ENCODE peak calls at places on chromosomes 5 and 9, in ten cellular contexts. I is effector CD4-positive, alpha-beta T cell; M is mesenteric fat pad; Z is NCI-H774; D is activated CD4-positive, alpha-beta T cell treated with anti-CD3 and anti-CD28 coated beads for 24 hours; J is AG08396; R is RWPE1; S is stimulated activated CD4-positive, alpha-beta T cell treated with anti-CD3 and anti-CD28 coated beads, Interleukin-2, amount 100 ng/mL, for 48 hours; B is glutamatergic neuron; Y is endothelial cell. N is an unnamed sample.

GRCh38 chr5:125655156-125655555 is 768.1 kb upstream of the GRAMD2B start:
- DNase-seq in I (no peak), M (no peak), Z (peak), D (no peak), J (no peak), R (no peak), S (no peak), B (no peak), Y (no peak), N (no peak)

GRCh38 chr5:105430516-105430915 is 1867.9 kb upstream of the NUDT12 start:
- DNase-seq in I (no peak), M (no peak), Z (no peak), D (no peak), J (no peak), R (no peak), S (no peak), B (no peak), Y (no peak), N (no peak)

GRCh38 chr5:132773601-132774355 is 3.3 kb downstream of the SEPTIN8 start:
- DNase-seq in I (no peak), M (peak), Z (no peak), D (no peak), J (no peak), R (no peak), S (no peak), B (no peak), Y (no peak), N (no peak)

GRCh38 chr5:133316346-133317343 is 264.8 kb downstream of the HSPA4 start:
- DNase-seq in I (no peak), M (no peak), Z (no peak), D (no peak), J (no peak), R (no peak), S (no peak), B (peak), Y (peak), N (no peak)

GRCh38 chr5:137481596-137481995 is 17.5 kb downstream of the SPOCK1 start:
- DNase-seq in I (no peak), M (no peak), Z (no peak), D (no peak), J (no peak), R (no peak), S (no peak), B (no peak), Y (no peak), N (no peak)

GRCh38 chr9:37187269-37187668 is 66.9 kb downstream of the ZCCHC7 start:
- DNase-seq in I (no peak), M (no peak), Z (no peak), D (no peak), J (no peak), R (no peak), S (peak), B (peak), Y (no peak), N (no peak)

GRCh38 chr9:89677696-89678393 is 73.0 kb downstream of the GADD45G start:
- DNase-seq in I (no peak), M (peak), Z (peak), D (no peak), J (no peak), R (no peak), S (no peak), B (no peak), Y (no peak), N (no peak)

GRCh38 chr9:65403721-65404120 is 118.7 kb upstream of the FOXD4L5 start:
- DNase-seq in I (no peak), M (peak), Z (no peak), D (no peak), J (no peak), R (no peak), S (no peak), B (no peak), Y (no peak), N (no peak)

GRCh38 chr9:120578614-120579013 is 1.4 kb downstream of the CDK5RAP2 start:
- DNase-seq in I (no peak), M (no peak), Z (peak), D (no peak), J (no peak), R (no peak), S (no peak), B (no peak), Y (no peak), N (no peak)

GRCh38 chr9:93187047-93187446 is 3.1 kb downstream of the WNK2 start:
- DNase-seq in I (no peak), M (no peak), Z (no peak), D (no peak), J (no peak), R (no peak), S (no peak), B (peak), Y (no peak), N (no peak)

GRCh38 chr9:123686131-123686848 is 243.6 kb downstream of the DENND1A start:
- DNase-seq in I (no peak), M (no peak), Z (no peak), D (no peak), J (no peak), R (no peak), S (no peak), B (no peak), Y (no peak), N (no peak)

GRCh38 chr9:94768766-94769165 is 42.3 kb downstream of the AOPEP start:
- DNase-seq in I (no peak), M (no peak), Z (no peak), D (no peak), J (no peak), R (no peak), S (no peak), B (no peak), Y (no peak), N (no peak)

GRCh38 chr9:112112941-112113399 is 62.1 kb downstream of the SUSD1 start:
- DNase-seq in I (peak), M (no peak), Z (no peak), D (no peak), J (no peak), R (peak), S (no peak), B (no peak), Y (no peak), N (peak)

GRCh38 chr5:132491368-132492364 is 1.1 kb upstream of the IRF1 start:
- DNase-seq in I (peak), M (no peak), Z (no peak), D (no peak), J (no peak), R (no peak), S (no peak), B (no peak), Y (no peak), N (no peak)

GRCh38 chr9:84371737-84372136 is 31.2 kb upstream of the SLC28A3 start:
- DNase-seq in I (no peak), M (no peak), Z (no peak), D (no peak), J (peak), R (peak), S (no peak), B (no peak), Y (no peak), N (peak)

GRCh38 chr5:172573986-172574844 is 66.8 kb upstream of the NEURL1B start:
- DNase-seq in I (no peak), M (no peak), Z (no peak), D (no peak), J (no peak), R (no peak), S (no peak), B (no peak), Y (no peak), N (no peak)

GRCh38 chr5:58918015-58918729 is 335.3 kb downstream of the RAB3C start:
- DNase-seq in I (no peak), M (no peak), Z (no peak), D (no peak), J (no peak), R (no peak), S (no peak), B (no peak), Y (no peak), N (no peak)

GRCh38 chr9:107059215-107059614 is 196.2 kb downstream of the ZNF462 start:
- DNase-seq in I (no peak), M (no peak), Z (no peak), D (no peak), J (no peak), R (no peak), S (no peak), B (no peak), Y (no peak), N (no peak)

N was measured in AG08395.